ENCODE peak calls at places on chromosomes 3 and 15, in nine cellular contexts. X, Z, F, Y, C, T, N, V and A are unnamed samples.

GRCh38 chr15:26888761-26889160 is 21.9 kb downstream of the GABRA5 start:
- DNase-seq in X (no peak), Z (no peak), F (no peak), Y (no peak), C (no peak), T (no peak), N (no peak), V (no peak), A (no peak)

GRCh38 chr3:32743934-32744333 is 58.9 kb downstream of the CNOT10 start:
- DNase-seq in X (peak; percentile 38), Z (no peak), F (no peak), Y (no peak), C (no peak), T (no peak), N (no peak), V (no peak), A (no peak)

GRCh38 chr3:128624526-128625138 is 26.0 kb downstream of the RPN1 start:
- DNase-seq in X (no peak), Z (no peak), F (no peak), Y (no peak), C (no peak), T (no peak), N (no peak), V (no peak), A (no peak)

GRCh38 chr3:165159760-165160421 is 36.3 kb downstream of the SLITRK3 start:
- DNase-seq in X (no peak), Z (no peak), F (no peak), Y (no peak), C (no peak), T (no peak), N (no peak), V (no peak), A (no peak)

GRCh38 chr3:158140396-158140795 is 30.5 kb downstream of the RSRC1 start:
- DNase-seq in X (peak; percentile 38), Z (no peak), F (no peak), Y (no peak), C (no peak), T (no peak), N (no peak), V (no peak), A (no peak)

GRCh38 chr3:100993309-100993708 is at the start of gene ABI3BP:
- DNase-seq in X (peak; percentile 89), Z (no peak), F (peak; percentile 66), Y (no peak), C (no peak), T (no peak), N (no peak), V (no peak), A (no peak)

GRCh38 chr3:70999730-71000129 is 583.8 kb downstream of the FOXP1 start:
- DNase-seq in X (peak; percentile 90), Z (no peak), F (no peak), Y (no peak), C (no peak), T (no peak), N (no peak), V (no peak), A (no peak)

GRCh38 chr3:6805236-6805635 is 55.7 kb upstream of the GRM7 start:
- DNase-seq in X (peak; percentile 8), Z (no peak), F (no peak), Y (no peak), C (no peak), T (no peak), N (no peak), V (no peak), A (no peak)

GRCh38 chr3:113496924-113497323 is 18.0 kb downstream of the SPICE1 start:
- DNase-seq in X (peak; percentile 57), Z (no peak), F (no peak), Y (no peak), C (no peak), T (no peak), N (no peak), V (no peak), A (no peak)

GRCh38 chr3:62926494-62926893 is 51.3 kb upstream of the CADPS start:
- DNase-seq in X (no peak), Z (no peak), F (no peak), Y (no peak), C (no peak), T (no peak), N (no peak), V (no peak), A (no peak)

GRCh38 chr3:17979248-17979647 is 236.8 kb upstream of the TBC1D5 start:
- DNase-seq in X (no peak), Z (no peak), F (no peak), Y (no peak), C (no peak), T (no peak), N (no peak), V (no peak), A (no peak)

GRCh38 chr3:55185380-55185779 is 257.5 kb upstream of the LRTM1 start:
- DNase-seq in X (peak; percentile 67), Z (no peak), F (no peak), Y (no peak), C (no peak), T (no peak), N (no peak), V (no peak), A (no peak)

GRCh38 chr3:187041362-187042061 is 97.8 kb downstream of the RPL39L start:
- DNase-seq in X (peak; percentile 82), Z (no peak), F (no peak), Y (no peak), C (no peak), T (no peak), N (no peak), V (no peak), A (peak; percentile 37)

GRCh38 chr3:26596325-26596724 is 26.2 kb upstream of the LRRC3B start:
- DNase-seq in X (no peak), Z (no peak), F (no peak), Y (no peak), C (no peak), T (no peak), N (no peak), V (no peak), A (no peak)

GRCh38 chr3:165643433-165643824 is 193.8 kb downstream of the BCHE start:
- DNase-seq in X (peak; percentile 79), Z (no peak), F (no peak), Y (no peak), C (no peak), T (no peak), N (no peak), V (no peak), A (no peak)

GRCh38 chr3:46280105-46280797 is 38.0 kb downstream of the CCR3 start:
- DNase-seq in X (peak; percentile 77), Z (peak; percentile 56), F (no peak), Y (no peak), C (peak; percentile 59), T (no peak), N (no peak), V (no peak), A (peak; percentile 55)

GRCh38 chr15:88792342-88793282 is 10.6 kb upstream of the ACAN start:
- DNase-seq in X (no peak), Z (no peak), F (no peak), Y (no peak), C (no peak), T (no peak), N (no peak), V (no peak), A (no peak)

GRCh38 chr3:159077860-159078259 is 276.0 kb downstream of the MFSD1 start:
- DNase-seq in X (peak; percentile 96), Z (no peak), F (no peak), Y (no peak), C (no peak), T (no peak), N (no peak), V (no peak), A (no peak)

GRCh38 chr3:178381971-178382370 is 154.3 kb upstream of the KCNMB2 start:
- DNase-seq in X (no peak), Z (no peak), F (no peak), Y (no peak), C (no peak), T (no peak), N (no peak), V (no peak), A (no peak)

GRCh38 chr3:23667536-23668429 is 138.0 kb upstream of the UBE2E1 start:
- DNase-seq in X (no peak), Z (no peak), F (no peak), Y (no peak), C (no peak), T (no peak), N (no peak), V (no peak), A (no peak)

GRCh38 chr15:80242132-80242769 is 9.8 kb downstream of the CTXND1 start:
- DNase-seq in X (peak; percentile 47), Z (no peak), F (no peak), Y (no peak), C (no peak), T (no peak), N (no peak), V (no peak), A (no peak)

GRCh38 chr3:193585530-193585929 is 7.5 kb upstream of the OPA1 start:
- DNase-seq in X (no peak), Z (no peak), F (no peak), Y (no peak), C (no peak), T (no peak), N (no peak), V (no peak), A (no peak)